ENCODE peak calls at places on chromosome 10, in six cellular contexts. One of them, this sample, is unnamed.
A peak's percentile ranks its signal among the peaks of the same experiment; 100 is the strongest.

GRCh38 chr10:43205681-43206390 is 61.0 kb downstream of the RASGEF1A start:
- DNase-seq in AG10803: no peak
- DNase-seq in activated T-helper 9 cell treated with anti-CD3 and anti-CD28 coated beads, Interleukin-2, amount 50 U/mL, for 16 hours: no peak
- DNase-seq in NCI-H774: no peak
- DNase-seq in G401: no peak
- DNase-seq in activated naive CD4-positive, alpha-beta T cell: no peak
- DNase-seq in this sample: no peak

GRCh38 chr10:48778193-48778857 is 93.7 kb downstream of the WDFY4 start:
- DNase-seq in NCI-H774: no peak
- DNase-seq in activated T-helper 9 cell treated with anti-CD3 and anti-CD28 coated beads, Interleukin-2, amount 50 U/mL, for 16 hours: no peak
- DNase-seq in AG10803: no peak
- DNase-seq in G401: no peak
- DNase-seq in activated naive CD4-positive, alpha-beta T cell: no peak
- DNase-seq in this sample: no peak

GRCh38 chr10:74976565-74976964 is 134.9 kb upstream of the SAMD8 start:
- DNase-seq in activated T-helper 9 cell treated with anti-CD3 and anti-CD28 coated beads, Interleukin-2, amount 50 U/mL, for 16 hours: no peak
- DNase-seq in activated naive CD4-positive, alpha-beta T cell: no peak
- DNase-seq in G401: no peak
- DNase-seq in AG10803: no peak
- DNase-seq in NCI-H774: no peak
- DNase-seq in this sample: no peak

GRCh38 chr10:119368991-119369869 is 161.9 kb downstream of the GRK5 start:
- DNase-seq in AG10803: peak; percentile 36
- DNase-seq in activated T-helper 9 cell treated with anti-CD3 and anti-CD28 coated beads, Interleukin-2, amount 50 U/mL, for 16 hours: no peak
- DNase-seq in activated naive CD4-positive, alpha-beta T cell: no peak
- DNase-seq in G401: no peak
- DNase-seq in NCI-H774: no peak
- DNase-seq in this sample: no peak

GRCh38 chr10:104330168-104331117 is 7.8 kb downstream of the ITPRIP start:
- DNase-seq in G401: no peak
- DNase-seq in activated T-helper 9 cell treated with anti-CD3 and anti-CD28 coated beads, Interleukin-2, amount 50 U/mL, for 16 hours: no peak
- DNase-seq in AG10803: peak; percentile 92
- DNase-seq in activated naive CD4-positive, alpha-beta T cell: no peak
- DNase-seq in NCI-H774: no peak
- DNase-seq in this sample: no peak

GRCh38 chr10:79066460-79067240 is 2.1 kb upstream of the ZMIZ1 start:
- DNase-seq in activated naive CD4-positive, alpha-beta T cell: no peak
- DNase-seq in AG10803: peak; percentile 45
- DNase-seq in G401: no peak
- DNase-seq in activated T-helper 9 cell treated with anti-CD3 and anti-CD28 coated beads, Interleukin-2, amount 50 U/mL, for 16 hours: no peak
- DNase-seq in NCI-H774: no peak
- DNase-seq in this sample: no peak

GRCh38 chr10:92970301-92971070 is 90.1 kb upstream of the CYP26C1 start:
- DNase-seq in NCI-H774: no peak
- DNase-seq in AG10803: peak; percentile 22
- DNase-seq in activated T-helper 9 cell treated with anti-CD3 and anti-CD28 coated beads, Interleukin-2, amount 50 U/mL, for 16 hours: no peak
- DNase-seq in G401: no peak
- DNase-seq in activated naive CD4-positive, alpha-beta T cell: no peak
- DNase-seq in this sample: no peak

GRCh38 chr10:73843254-73843653 is 31.1 kb downstream of the CAMK2G start:
- DNase-seq in G401: no peak
- DNase-seq in AG10803: no peak
- DNase-seq in activated T-helper 9 cell treated with anti-CD3 and anti-CD28 coated beads, Interleukin-2, amount 50 U/mL, for 16 hours: no peak
- DNase-seq in activated naive CD4-positive, alpha-beta T cell: no peak
- DNase-seq in NCI-H774: no peak
- DNase-seq in this sample: peak; percentile 17

GRCh38 chr10:100802607-100803006 is 57.2 kb downstream of the PAX2 start:
- DNase-seq in AG10803: no peak
- DNase-seq in NCI-H774: no peak
- DNase-seq in activated T-helper 9 cell treated with anti-CD3 and anti-CD28 coated beads, Interleukin-2, amount 50 U/mL, for 16 hours: no peak
- DNase-seq in activated naive CD4-positive, alpha-beta T cell: no peak
- DNase-seq in G401: no peak
- DNase-seq in this sample: no peak

GRCh38 chr10:100730739-100731602 is 14.4 kb upstream of the PAX2 start:
- DNase-seq in activated T-helper 9 cell treated with anti-CD3 and anti-CD28 coated beads, Interleukin-2, amount 50 U/mL, for 16 hours: no peak
- DNase-seq in NCI-H774: no peak
- DNase-seq in AG10803: peak; percentile 34
- DNase-seq in G401: no peak
- DNase-seq in activated naive CD4-positive, alpha-beta T cell: no peak
- DNase-seq in this sample: no peak

GRCh38 chr10:969473-970150 is 18.6 kb upstream of the GTPBP4 start:
- DNase-seq in NCI-H774: peak; percentile 16
- DNase-seq in activated naive CD4-positive, alpha-beta T cell: no peak
- DNase-seq in activated T-helper 9 cell treated with anti-CD3 and anti-CD28 coated beads, Interleukin-2, amount 50 U/mL, for 16 hours: no peak
- DNase-seq in G401: no peak
- DNase-seq in AG10803: no peak
- DNase-seq in this sample: no peak

GRCh38 chr10:76492026-76492425 is 1060.6 kb downstream of the LRMDA start:
- DNase-seq in AG10803: peak; percentile 91
- DNase-seq in activated naive CD4-positive, alpha-beta T cell: no peak
- DNase-seq in NCI-H774: no peak
- DNase-seq in G401: no peak
- DNase-seq in activated T-helper 9 cell treated with anti-CD3 and anti-CD28 coated beads, Interleukin-2, amount 50 U/mL, for 16 hours: no peak
- DNase-seq in this sample: no peak

GRCh38 chr10:133318494-133319127 is 9.9 kb downstream of the ZNF511 start:
- DNase-seq in NCI-H774: peak; percentile 26
- DNase-seq in G401: peak; percentile 58
- DNase-seq in activated naive CD4-positive, alpha-beta T cell: peak; percentile 63
- DNase-seq in AG10803: peak; percentile 32
- DNase-seq in activated T-helper 9 cell treated with anti-CD3 and anti-CD28 coated beads, Interleukin-2, amount 50 U/mL, for 16 hours: peak; percentile 58
- DNase-seq in this sample: no peak

GRCh38 chr10:59621771-59622170 is 87.9 kb downstream of the SLC16A9 start:
- DNase-seq in NCI-H774: no peak
- DNase-seq in activated naive CD4-positive, alpha-beta T cell: no peak
- DNase-seq in activated T-helper 9 cell treated with anti-CD3 and anti-CD28 coated beads, Interleukin-2, amount 50 U/mL, for 16 hours: no peak
- DNase-seq in G401: no peak
- DNase-seq in AG10803: no peak
- DNase-seq in this sample: no peak

GRCh38 chr10:44944354-44944753 is 15.2 kb upstream of the RASSF4 start:
- DNase-seq in AG10803: no peak
- DNase-seq in activated naive CD4-positive, alpha-beta T cell: no peak
- DNase-seq in NCI-H774: no peak
- DNase-seq in G401: no peak
- DNase-seq in activated T-helper 9 cell treated with anti-CD3 and anti-CD28 coated beads, Interleukin-2, amount 50 U/mL, for 16 hours: no peak
- DNase-seq in this sample: no peak

GRCh38 chr10:78931333-78932083 is 137.3 kb upstream of the ZMIZ1 start:
- DNase-seq in AG10803: peak; percentile 94
- DNase-seq in activated naive CD4-positive, alpha-beta T cell: no peak
- DNase-seq in G401: peak; percentile 56
- DNase-seq in NCI-H774: no peak
- DNase-seq in activated T-helper 9 cell treated with anti-CD3 and anti-CD28 coated beads, Interleukin-2, amount 50 U/mL, for 16 hours: no peak
- DNase-seq in this sample: no peak

GRCh38 chr10:18713077-18713476 is 53.8 kb downstream of the ARL5B start:
- DNase-seq in activated T-helper 9 cell treated with anti-CD3 and anti-CD28 coated beads, Interleukin-2, amount 50 U/mL, for 16 hours: no peak
- DNase-seq in G401: no peak
- DNase-seq in NCI-H774: no peak
- DNase-seq in AG10803: peak; percentile 97
- DNase-seq in activated naive CD4-positive, alpha-beta T cell: no peak
- DNase-seq in this sample: no peak

GRCh38 chr10:31340343-31340742 is 21.3 kb downstream of the ZEB1 start:
- DNase-seq in NCI-H774: peak; percentile 9
- DNase-seq in G401: no peak
- DNase-seq in activated T-helper 9 cell treated with anti-CD3 and anti-CD28 coated beads, Interleukin-2, amount 50 U/mL, for 16 hours: no peak
- DNase-seq in AG10803: no peak
- DNase-seq in activated naive CD4-positive, alpha-beta T cell: no peak
- DNase-seq in this sample: no peak

GRCh38 chr10:124478517-124478916 is 16.9 kb downstream of the LHPP start:
- DNase-seq in G401: no peak
- DNase-seq in AG10803: no peak
- DNase-seq in activated T-helper 9 cell treated with anti-CD3 and anti-CD28 coated beads, Interleukin-2, amount 50 U/mL, for 16 hours: no peak
- DNase-seq in NCI-H774: no peak
- DNase-seq in activated naive CD4-positive, alpha-beta T cell: no peak
- DNase-seq in this sample: no peak

GRCh38 chr10:109968954-109969644 is 38.7 kb upstream of the ADD3 start:
- DNase-seq in G401: no peak
- DNase-seq in NCI-H774: no peak
- DNase-seq in activated T-helper 9 cell treated with anti-CD3 and anti-CD28 coated beads, Interleukin-2, amount 50 U/mL, for 16 hours: no peak
- DNase-seq in AG10803: no peak
- DNase-seq in activated naive CD4-positive, alpha-beta T cell: no peak
- DNase-seq in this sample: no peak

GRCh38 chr10:110069502-110069982 is 61.8 kb downstream of the ADD3 start:
- DNase-seq in NCI-H774: no peak
- DNase-seq in G401: no peak
- DNase-seq in AG10803: no peak
- DNase-seq in activated naive CD4-positive, alpha-beta T cell: no peak
- DNase-seq in activated T-helper 9 cell treated with anti-CD3 and anti-CD28 coated beads, Interleukin-2, amount 50 U/mL, for 16 hours: no peak
- DNase-seq in this sample: no peak

GRCh38 chr10:66239062-66239461 is 686.8 kb upstream of the LRRTM3 start:
- DNase-seq in AG10803: no peak
- DNase-seq in G401: no peak
- DNase-seq in activated T-helper 9 cell treated with anti-CD3 and anti-CD28 coated beads, Interleukin-2, amount 50 U/mL, for 16 hours: no peak
- DNase-seq in activated naive CD4-positive, alpha-beta T cell: no peak
- DNase-seq in NCI-H774: no peak
- DNase-seq in this sample: no peak

GRCh38 chr10:88062798-88063472 is 199.5 kb downstream of the PTEN start:
- DNase-seq in activated naive CD4-positive, alpha-beta T cell: no peak
- DNase-seq in G401: no peak
- DNase-seq in NCI-H774: no peak
- DNase-seq in activated T-helper 9 cell treated with anti-CD3 and anti-CD28 coated beads, Interleukin-2, amount 50 U/mL, for 16 hours: no peak
- DNase-seq in AG10803: peak; percentile 61
- DNase-seq in this sample: no peak

GRCh38 chr10:32582946-32583345 is 137.0 kb downstream of the CCDC7 start:
- DNase-seq in activated naive CD4-positive, alpha-beta T cell: no peak
- DNase-seq in AG10803: no peak
- DNase-seq in G401: no peak
- DNase-seq in NCI-H774: no peak
- DNase-seq in activated T-helper 9 cell treated with anti-CD3 and anti-CD28 coated beads, Interleukin-2, amount 50 U/mL, for 16 hours: no peak
- DNase-seq in this sample: no peak

GRCh38 chr10:101066146-101066889 is 4.5 kb downstream of the KAZALD1 start:
- DNase-seq in AG10803: peak; percentile 61
- DNase-seq in activated naive CD4-positive, alpha-beta T cell: peak; percentile 31
- DNase-seq in activated T-helper 9 cell treated with anti-CD3 and anti-CD28 coated beads, Interleukin-2, amount 50 U/mL, for 16 hours: peak; percentile 19
- DNase-seq in G401: peak; percentile 40
- DNase-seq in NCI-H774: peak; percentile 59
- DNase-seq in this sample: peak; percentile 54

GRCh38 chr10:27792191-27792590 is 46.6 kb upstream of the MKX start:
- DNase-seq in activated naive CD4-positive, alpha-beta T cell: no peak
- DNase-seq in activated T-helper 9 cell treated with anti-CD3 and anti-CD28 coated beads, Interleukin-2, amount 50 U/mL, for 16 hours: no peak
- DNase-seq in AG10803: peak; percentile 12
- DNase-seq in NCI-H774: no peak
- DNase-seq in G401: no peak
- DNase-seq in this sample: no peak

GRCh38 chr10:132137111-132138072 is 49.4 kb upstream of the DPYSL4 start:
- DNase-seq in AG10803: no peak
- DNase-seq in NCI-H774: no peak
- DNase-seq in G401: no peak
- DNase-seq in activated T-helper 9 cell treated with anti-CD3 and anti-CD28 coated beads, Interleukin-2, amount 50 U/mL, for 16 hours: no peak
- DNase-seq in activated naive CD4-positive, alpha-beta T cell: no peak
- DNase-seq in this sample: no peak

GRCh38 chr10:75466886-75467285 is 35.5 kb downstream of the LRMDA start:
- DNase-seq in AG10803: peak; percentile 52
- DNase-seq in G401: no peak
- DNase-seq in NCI-H774: no peak
- DNase-seq in activated T-helper 9 cell treated with anti-CD3 and anti-CD28 coated beads, Interleukin-2, amount 50 U/mL, for 16 hours: no peak
- DNase-seq in activated naive CD4-positive, alpha-beta T cell: no peak
- DNase-seq in this sample: no peak

GRCh38 chr10:105188737-105189463 is 547.8 kb downstream of the SORCS3 start:
- DNase-seq in activated T-helper 9 cell treated with anti-CD3 and anti-CD28 coated beads, Interleukin-2, amount 50 U/mL, for 16 hours: no peak
- DNase-seq in NCI-H774: peak; percentile 30
- DNase-seq in AG10803: peak; percentile 68
- DNase-seq in activated naive CD4-positive, alpha-beta T cell: no peak
- DNase-seq in G401: no peak
- DNase-seq in this sample: no peak

GRCh38 chr10:75788394-75789205 is 357.2 kb downstream of the LRMDA start:
- DNase-seq in NCI-H774: no peak
- DNase-seq in activated naive CD4-positive, alpha-beta T cell: no peak
- DNase-seq in AG10803: peak; percentile 37
- DNase-seq in activated T-helper 9 cell treated with anti-CD3 and anti-CD28 coated beads, Interleukin-2, amount 50 U/mL, for 16 hours: no peak
- DNase-seq in G401: no peak
- DNase-seq in this sample: peak; percentile 70